ENCODE peak calls at places on chromosomes 7 and 10, in four cellular contexts. L, M, T and B are unnamed samples.

GRCh38 chr7:131057015-131057518 is 270.6 kb upstream of the MKLN1 start:
- DNase-seq in M (no peak), T (no peak), L (no peak), B (peak; percentile 75)

GRCh38 chr7:129825554-129826267 is 127.0 kb downstream of the UBE2H start:
- DNase-seq in T (peak; percentile 89), L (peak; percentile 97), M (peak; percentile 90), B (peak; percentile 54)

GRCh38 chr7:98991141-98991540 is 112.8 kb downstream of the TRRAP start:
- DNase-seq in T (no peak), M (peak; percentile 16), L (no peak), B (no peak)

GRCh38 chr7:128103498-128104108 is 72.4 kb upstream of the LRRC4 start:
- DNase-seq in M (no peak), L (peak; percentile 69), T (no peak), B (no peak)

GRCh38 chr10:75401569-75402485 is at the start of gene ZNF503:
- DNase-seq in M (peak; percentile 99), L (peak; percentile 66), T (no peak), B (peak; percentile 97)

GRCh38 chr10:23499317-23499716 is 60.4 kb downstream of the OTUD1 start:
- DNase-seq in L (no peak), M (no peak), T (no peak), B (no peak)

GRCh38 chr10:50917486-50917885 is 32.1 kb upstream of the A1CF start:
- DNase-seq in L (no peak), M (no peak), T (no peak), B (peak; percentile 61)

GRCh38 chr10:117131390-117132327 is 6.4 kb downstream of the VAX1 start:
- DNase-seq in M (peak; percentile 41), T (no peak), L (peak; percentile 48), B (no peak)

GRCh38 chr7:102196028-102196427 is 90.6 kb upstream of the SH2B2 start:
- DNase-seq in T (no peak), L (no peak), M (no peak), B (no peak)

GRCh38 chr7:64959072-64959747 is 31.6 kb downstream of the ZNF117 start:
- DNase-seq in L (no peak), M (no peak), T (no peak), B (no peak)

GRCh38 chr10:132904814-132905649 is 37.3 kb downstream of the CFAP46 start:
- DNase-seq in M (no peak), T (no peak), L (peak; percentile 66), B (no peak)

GRCh38 chr7:142338633-142339501 is 81.0 kb upstream of the PRSS58 start:
- DNase-seq in L (no peak), M (no peak), T (no peak), B (peak; percentile 46)

GRCh38 chr7:57403601-57404342 is 46.2 kb upstream of the ZNF716 start:
- DNase-seq in M (peak; percentile 62), L (no peak), T (no peak), B (no peak)

GRCh38 chr7:109479388-109479787 is 909.7 kb downstream of the DNAJB9 start:
- DNase-seq in L (no peak), M (no peak), T (no peak), B (no peak)

GRCh38 chr7:22319424-22320403 is 37.2 kb downstream of the RAPGEF5 start:
- DNase-seq in T (no peak), M (no peak), L (no peak), B (no peak)

GRCh38 chr10:32112055-32112454 is 55.8 kb upstream of the KIF5B start:
- DNase-seq in T (no peak), M (no peak), L (no peak), B (peak; percentile 80)

GRCh38 chr10:95501203-95502094 is 59.7 kb downstream of the SORBS1 start:
- DNase-seq in T (no peak), M (no peak), L (no peak), B (no peak)

GRCh38 chr10:63525021-63525420 is 3.8 kb downstream of the REEP3 start:
- DNase-seq in M (no peak), T (no peak), L (no peak), B (no peak)

GRCh38 chr10:33899578-33900531 is 565.4 kb upstream of the NRP1 start:
- DNase-seq in M (no peak), T (no peak), L (no peak), B (no peak)

GRCh38 chr10:75140246-75140645 is 28.8 kb downstream of the SAMD8 start:
- DNase-seq in T (no peak), M (no peak), L (no peak), B (no peak)

GRCh38 chr10:62250594-62251198 is 17.9 kb downstream of the RTKN2 start:
- DNase-seq in M (no peak), L (no peak), T (no peak), B (peak; percentile 80)

GRCh38 chr10:100338434-100339036 is 8.5 kb upstream of the SCD start:
- DNase-seq in M (peak; percentile 78), L (peak; percentile 89), T (peak; percentile 69), B (peak; percentile 30)

GRCh38 chr7:106039486-106040060 is 72.5 kb downstream of the SYPL1 start:
- DNase-seq in L (no peak), T (no peak), M (no peak), B (peak; percentile 79)

GRCh38 chr7:77467453-77467852 is 51.3 kb upstream of the GSAP start:
- DNase-seq in L (no peak), T (no peak), M (no peak), B (no peak)

GRCh38 chr10:115092555-115093285 is 445 bp upstream of the ATRNL1 start:
- DNase-seq in T (no peak), L (peak; percentile 58), M (no peak), B (peak; percentile 23)

GRCh38 chr10:71608863-71609768 is 110.5 kb downstream of the C10orf105 start:
- DNase-seq in M (peak; percentile 86), L (peak; percentile 80), T (peak; percentile 37), B (peak; percentile 17)

GRCh38 chr10:56605043-56605442 is 244.0 kb upstream of the ZWINT start:
- DNase-seq in M (no peak), L (no peak), T (no peak), B (no peak)